ENCODE peak calls at places on chromosomes 2 and 18, in seven cellular contexts. A is dorsolateral prefrontal cortex, O is transverse colon, I is AG10803, K is cardiac fibroblast, G is germinal center, U is cardiac septum. Y is an unnamed sample.

GRCh38 chr18:28657836-28658410 is 481.0 kb upstream of the CDH2 start:
- DNase-seq in U (no peak), O (no peak), I (no peak), A (no peak), K (no peak), G (no peak), Y (peak)

GRCh38 chr2:44351676-44352075 is 9.6 kb downstream of the PREPL start:
- DNase-seq in G (no peak), K (peak), U (no peak), A (no peak), I (peak), O (no peak), Y (peak)

GRCh38 chr2:17231425-17231965 is 286.7 kb downstream of the RAD51AP2 start:
- DNase-seq in G (no peak), O (no peak), K (no peak), I (no peak), U (no peak), A (no peak), Y (no peak)

GRCh38 chr2:30346475-30347169 is 100.4 kb upstream of the LCLAT1 start:
- DNase-seq in O (peak), A (no peak), G (no peak), U (peak), K (no peak), I (no peak), Y (peak)

GRCh38 chr2:224163573-224164307 is 124.7 kb upstream of the SERPINE2 start:
- DNase-seq in U (no peak), O (no peak), K (peak), I (peak), G (no peak), A (no peak), Y (peak)

GRCh38 chr2:119111115-119111975 is 47.2 kb downstream of the C1QL2 start:
- DNase-seq in A (no peak), G (no peak), K (no peak), O (no peak), U (no peak), I (no peak), Y (no peak)

GRCh38 chr2:240502059-240502429 is 55.7 kb downstream of the ANKMY1 start:
- DNase-seq in K (no peak), O (no peak), A (no peak), U (no peak), G (no peak), I (no peak), Y (no peak)

GRCh38 chr18:21820035-21820810 is 79.6 kb downstream of the MIB1 start:
- DNase-seq in A (no peak), G (peak), U (no peak), O (no peak), K (peak), I (peak), Y (peak)

GRCh38 chr2:64646007-64646880 is 7.5 kb downstream of the SERTAD2 start:
- DNase-seq in G (no peak), U (peak), A (peak), K (peak), O (peak), I (peak), Y (no peak)

GRCh38 chr18:3468833-3469232 is 18.9 kb downstream of the TGIF1 start:
- DNase-seq in U (no peak), I (no peak), O (no peak), G (no peak), A (no peak), K (no peak), Y (no peak)

GRCh38 chr2:144161061-144161460 is 358.9 kb downstream of the ZEB2 start:
- DNase-seq in I (no peak), O (no peak), G (no peak), U (no peak), K (no peak), A (no peak), Y (no peak)

GRCh38 chr2:98664323-98664722 is 55.9 kb downstream of the UNC50 start:
- DNase-seq in G (no peak), U (no peak), A (no peak), O (no peak), K (peak), I (peak), Y (no peak)

GRCh38 chr18:48274301-48274700 is 134.9 kb downstream of the ZBTB7C start:
- DNase-seq in K (no peak), O (no peak), G (no peak), U (no peak), I (no peak), A (no peak), Y (no peak)

GRCh38 chr2:60945341-60945740 is 64.0 kb downstream of the REL start:
- DNase-seq in O (no peak), U (no peak), G (no peak), K (no peak), A (no peak), I (no peak), Y (no peak)

GRCh38 chr18:22219568-22220355 is 50.4 kb downstream of the GATA6 start:
- DNase-seq in U (no peak), G (no peak), I (no peak), K (no peak), A (no peak), O (no peak), Y (no peak)

GRCh38 chr2:56505885-56506284 is 322.1 kb downstream of the CCDC85A start:
- DNase-seq in K (no peak), U (no peak), A (no peak), G (no peak), O (no peak), I (no peak), Y (no peak)

GRCh38 chr2:111116843-111117665 is 3.7 kb upstream of the BCL2L11 start:
- DNase-seq in K (peak), I (peak), A (peak), O (peak), U (peak), G (peak), Y (peak)

GRCh38 chr2:12702661-12703121 is 14.0 kb upstream of the TRIB2 start:
- DNase-seq in U (no peak), I (peak), O (no peak), K (peak), A (no peak), G (no peak), Y (peak)

GRCh38 chr2:9778012-9778411 is 65.3 kb upstream of the TAF1B start:
- DNase-seq in G (peak), A (no peak), I (no peak), U (no peak), O (peak), K (no peak), Y (no peak)

GRCh38 chr18:74562775-74563174 is 28.5 kb downstream of the CNDP1 start:
- DNase-seq in A (no peak), K (no peak), U (no peak), G (no peak), O (no peak), I (no peak), Y (no peak)

GRCh38 chr18:66792466-66792865 is 188.6 kb upstream of the CDH19 start:
- DNase-seq in I (no peak), O (no peak), K (peak), U (no peak), G (no peak), A (no peak), Y (peak)

GRCh38 chr2:23513881-23514793 is 129.2 kb downstream of the KLHL29 start:
- DNase-seq in A (no peak), G (no peak), U (no peak), O (no peak), K (no peak), I (no peak), Y (no peak)

GRCh38 chr2:39243469-39244123 is at the start of gene CDKL4:
- DNase-seq in G (peak), U (no peak), I (no peak), O (peak), K (no peak), A (no peak), Y (no peak)

GRCh38 chr2:120869659-120870466 is 134.2 kb downstream of the GLI2 start:
- DNase-seq in U (no peak), O (no peak), K (no peak), G (no peak), A (no peak), I (no peak), Y (no peak)

GRCh38 chr2:231191896-231192872 is 6.2 kb upstream of the ARMC9 start:
- DNase-seq in I (peak), O (peak), K (peak), U (peak), G (no peak), A (no peak), Y (peak)

GRCh38 chr2:11357428-11357972 is 13.1 kb upstream of the ROCK2 start:
- DNase-seq in U (no peak), A (no peak), K (no peak), I (peak), O (peak), G (no peak), Y (no peak)

GRCh38 chr18:26454616-26455015 is 93.7 kb downstream of the KCTD1 start:
- DNase-seq in O (no peak), U (no peak), I (no peak), K (no peak), G (no peak), A (no peak), Y (no peak)

GRCh38 chr18:53909668-53910067 is 314.8 kb downstream of the MBD2 start:
- DNase-seq in O (no peak), A (no peak), U (no peak), I (peak), G (peak), K (peak), Y (no peak)

GRCh38 chr2:239459581-239459980 is 58.8 kb upstream of the HDAC4 start:
- DNase-seq in U (peak), G (no peak), O (no peak), A (no peak), I (no peak), K (no peak), Y (no peak)

GRCh38 chr2:94994063-94994913 is 31.2 kb upstream of the MAL start:
- DNase-seq in G (no peak), K (no peak), O (no peak), I (no peak), U (peak), A (no peak), Y (no peak)

GRCh38 chr2:76998713-76999112 is 523.5 kb downstream of the LRRTM4 start:
- DNase-seq in U (no peak), O (no peak), A (no peak), G (no peak), K (no peak), I (no peak), Y (peak)

GRCh38 chr18:43271593-43272432 is 5.5 kb downstream of the SYT4 start:
- DNase-seq in A (no peak), K (peak), G (peak), U (no peak), O (no peak), I (peak), Y (peak)

GRCh38 chr2:172330060-172330671 is 97.2 kb upstream of the ITGA6 start:
- DNase-seq in A (no peak), U (no peak), O (peak), I (no peak), G (no peak), K (no peak), Y (no peak)

GRCh38 chr2:127429291-127429690 is 11.1 kb downstream of the PROC start:
- DNase-seq in K (no peak), U (no peak), A (no peak), I (no peak), G (no peak), O (no peak), Y (no peak)

GRCh38 chr2:230503798-230504197 is 87.8 kb downstream of the SP100 start:
- DNase-seq in O (no peak), G (no peak), U (no peak), A (no peak), I (no peak), K (no peak), Y (no peak)

GRCh38 chr2:124283090-124283489 is 258.0 kb downstream of the CNTNAP5 start:
- DNase-seq in K (peak), I (peak), U (no peak), G (no peak), O (no peak), A (no peak), Y (no peak)